ENCODE peak calls at places on chromosomes 7 and 10, in six cellular contexts. Z, V, X, K, O and P are unnamed samples.

GRCh38 chr10:904403-904802 is 27.1 kb downstream of the LARP4B start:
- DNase-seq in O (no peak), X (no peak), K (no peak), V (no peak), Z (no peak), P (no peak)

GRCh38 chr10:78515037-78515872 is 481.6 kb downstream of the RPS24 start:
- DNase-seq in O (no peak), Z (peak; percentile 26), X (no peak), V (no peak), K (no peak), P (no peak)

GRCh38 chr7:85038466-85038865 is 148.4 kb downstream of the SEMA3D start:
- DNase-seq in Z (no peak), O (no peak), K (no peak), X (no peak), V (no peak), P (no peak)

GRCh38 chr7:40979296-40979695 is 723.6 kb downstream of the INHBA start:
- DNase-seq in Z (no peak), K (no peak), O (no peak), V (no peak), X (no peak), P (no peak)

GRCh38 chr10:19488592-19489280 is 327.5 kb upstream of the PLXDC2 start:
- DNase-seq in Z (no peak), X (no peak), O (no peak), K (no peak), V (peak; percentile 15), P (no peak)

GRCh38 chr7:8177109-8177933 is 84.6 kb downstream of the ICA1 start:
- DNase-seq in X (no peak), V (no peak), Z (no peak), O (no peak), K (no peak), P (no peak)

GRCh38 chr7:155594961-155595366 is 48.6 kb upstream of the CNPY1 start:
- DNase-seq in X (no peak), O (no peak), K (no peak), V (no peak), Z (no peak), P (no peak)

GRCh38 chr10:61100882-61101281 is 156.9 kb upstream of the RHOBTB1 start:
- DNase-seq in V (no peak), X (no peak), Z (no peak), K (no peak), O (no peak), P (no peak)

GRCh38 chr7:36871863-36872262 is 147.6 kb upstream of the AOAH start:
- DNase-seq in X (no peak), K (no peak), V (no peak), Z (no peak), O (no peak), P (no peak)

GRCh38 chr10:113983552-113983951 is 60.1 kb upstream of the ADRB1 start:
- DNase-seq in X (no peak), K (no peak), Z (no peak), V (peak; percentile 21), O (no peak), P (no peak)

GRCh38 chr10:119693262-119693957 is 32.4 kb upstream of the INPP5F start:
- DNase-seq in Z (no peak), X (no peak), K (no peak), V (no peak), O (no peak), P (peak; percentile 63)

GRCh38 chr10:49679480-49679893 is at the start of gene C10orf53:
- DNase-seq in Z (no peak), K (no peak), X (peak; percentile 39), V (no peak), O (peak; percentile 48), P (no peak)

GRCh38 chr10:117578999-117579590 is 36.5 kb downstream of the EMX2 start:
- DNase-seq in K (no peak), O (no peak), X (no peak), V (no peak), Z (no peak), P (no peak)

GRCh38 chr7:130297628-130298027 is 4.7 kb downstream of the CPA4 start:
- DNase-seq in K (no peak), V (no peak), Z (no peak), X (no peak), O (peak; percentile 70), P (no peak)

GRCh38 chr7:16962986-16963385 is 81.2 kb upstream of the AGR3 start:
- DNase-seq in O (no peak), X (no peak), K (no peak), V (no peak), Z (no peak), P (no peak)

GRCh38 chr10:86376403-86376802 is 9.8 kb upstream of the GRID1 start:
- DNase-seq in K (no peak), O (no peak), Z (no peak), X (no peak), V (no peak), P (no peak)

GRCh38 chr10:78267070-78267469 is 233.4 kb downstream of the RPS24 start:
- DNase-seq in O (no peak), Z (no peak), V (no peak), X (no peak), K (no peak), P (no peak)

GRCh38 chr7:77360104-77360503 is 56.0 kb downstream of the GSAP start:
- DNase-seq in V (no peak), O (no peak), K (peak; percentile 22), Z (no peak), X (no peak), P (no peak)

GRCh38 chr7:64884913-64885370 is 18.1 kb upstream of the ZNF273 start:
- DNase-seq in Z (no peak), V (no peak), X (no peak), O (no peak), K (no peak), P (no peak)

GRCh38 chr7:745431-745980 is 18.4 kb upstream of the PRKAR1B start:
- DNase-seq in X (no peak), K (no peak), Z (no peak), V (no peak), O (no peak), P (no peak)

GRCh38 chr7:121563177-121563576 is 167.1 kb upstream of the FAM3C start:
- DNase-seq in X (no peak), O (no peak), K (no peak), Z (no peak), V (no peak), P (no peak)

GRCh38 chr7:6730343-6730633 is 23.5 kb upstream of the ZNF12 start:
- DNase-seq in Z (no peak), K (no peak), O (no peak), X (no peak), V (no peak), P (peak; percentile 33)

GRCh38 chr10:69831231-69831855 is 29.6 kb downstream of the COL13A1 start:
- DNase-seq in Z (no peak), V (no peak), X (no peak), O (no peak), K (no peak), P (no peak)

GRCh38 chr10:97549587-97550322 is 22.8 kb upstream of the ANKRD2 start:
- DNase-seq in X (no peak), O (no peak), V (no peak), Z (peak; percentile 85), K (peak; percentile 16), P (no peak)

GRCh38 chr10:59793924-59794323 is 40.7 kb upstream of the MRLN start:
- DNase-seq in K (no peak), X (no peak), V (no peak), Z (no peak), O (no peak), P (no peak)

GRCh38 chr7:26813426-26813825 is 51.0 kb downstream of the SKAP2 start:
- DNase-seq in V (no peak), Z (no peak), X (no peak), O (no peak), K (no peak), P (no peak)

GRCh38 chr7:26083113-26083512 is 68.9 kb upstream of the NFE2L3 start:
- DNase-seq in O (no peak), V (no peak), X (no peak), K (no peak), Z (no peak), P (no peak)

GRCh38 chr7:133853706-133854276 is 273.3 kb upstream of the LRGUK start:
- DNase-seq in O (peak; percentile 65), Z (no peak), X (peak; percentile 8), V (peak; percentile 35), K (peak; percentile 54), P (no peak)

GRCh38 chr7:5143935-5144903 is 45.8 kb upstream of the WIPI2 start:
- DNase-seq in Z (no peak), K (no peak), O (no peak), V (peak; percentile 23), X (peak; percentile 79), P (peak; percentile 92)

GRCh38 chr7:93921607-93922446 is at the start of gene GNG11:
- DNase-seq in O (no peak), X (peak; percentile 50), V (peak; percentile 46), Z (no peak), K (peak; percentile 17), P (peak; percentile 31)

GRCh38 chr7:17651296-17651695 is 289.0 kb downstream of the SNX13 start:
- DNase-seq in O (no peak), V (no peak), K (no peak), X (no peak), Z (no peak), P (no peak)

GRCh38 chr7:84336303-84336702 is 141.7 kb upstream of the SEMA3A start:
- DNase-seq in X (no peak), O (no peak), Z (no peak), V (no peak), K (no peak), P (peak; percentile 41)